ENCODE peak calls at places on chromosome 7, in nine cellular contexts. N, E, D, W, M, Q, T, J and L are unnamed samples.

GRCh38 chr7:158251061-158251965 is 336.3 kb downstream of the PTPRN2 start:
- DNase-seq in W (no peak), D (no peak), E (no peak), M (no peak), J (no peak), Q (peak), T (no peak), N (no peak), L (no peak)

GRCh38 chr7:106166651-106167342 is 54.7 kb upstream of the SYPL1 start:
- DNase-seq in N (peak), J (peak), E (peak), M (peak), D (no peak), W (no peak), Q (peak), T (peak), L (no peak)

GRCh38 chr7:41224063-41224763 is 478.7 kb downstream of the INHBA start:
- DNase-seq in W (no peak), E (peak), J (no peak), M (no peak), N (no peak), D (no peak), Q (no peak), T (peak), L (no peak)

GRCh38 chr7:151408839-151409554 is 841 bp downstream of the WDR86 start:
- DNase-seq in M (no peak), E (peak), Q (peak), T (no peak), W (peak), N (peak), D (no peak), J (peak), L (no peak)

GRCh38 chr7:100827330-100828226 is at the start of gene EPHB4:
- DNase-seq in Q (peak), W (no peak), N (peak), T (peak), M (no peak), J (peak), D (peak), E (peak), L (no peak)

GRCh38 chr7:139016931-139017511 is 18.8 kb downstream of the ZC3HAV1L start:
- DNase-seq in N (peak), T (peak), D (peak), Q (peak), J (peak), W (peak), M (peak), E (peak), L (no peak)

GRCh38 chr7:32154797-32155196 is 84.6 kb upstream of the PDE1C start:
- DNase-seq in M (no peak), T (peak), D (no peak), J (no peak), E (peak), Q (no peak), N (no peak), W (no peak), L (no peak)

GRCh38 chr7:70215491-70215890 is 617.2 kb downstream of the AUTS2 start:
- DNase-seq in J (no peak), E (no peak), D (no peak), Q (no peak), M (no peak), N (no peak), T (peak), W (no peak), L (no peak)

GRCh38 chr7:33195264-33195663 is 65.9 kb downstream of the BBS9 start:
- DNase-seq in M (no peak), J (no peak), D (no peak), T (peak), Q (no peak), E (no peak), W (no peak), N (no peak), L (no peak)

GRCh38 chr7:39501358-39501757 is 64.8 kb upstream of the YAE1 start:
- DNase-seq in Q (no peak), J (no peak), W (no peak), N (no peak), T (no peak), M (no peak), D (no peak), E (no peak), L (no peak)